ENCODE peak calls at places on chromosome 2, in nine cellular contexts. One of them, this sample, is unnamed.

GRCh38 chr2:215594766-215595165 is 158.9 kb upstream of the FN1 start:
- DNase-seq in iPS-NIHi11: no peak
- DNase-seq in smooth muscle cell of the brain vasculature: no peak
- DNase-seq in Peyer's patch: no peak
- DNase-seq in posterior vena cava: no peak
- DNase-seq in T-helper 9 cell: no peak
- DNase-seq in NCI-H748 treated with DMSO at 0.1 percent for 48 hours: no peak
- DNase-seq in astrocyte: peak
- DNase-seq in NCI-H526 treated with DMSO at 0.1 percent for 48 hours: no peak
- DNase-seq in this sample: no peak

GRCh38 chr2:47015206-47015605 is 99.6 kb upstream of the MCFD2 start:
- DNase-seq in iPS-NIHi11: no peak
- DNase-seq in smooth muscle cell of the brain vasculature: no peak
- DNase-seq in Peyer's patch: no peak
- DNase-seq in posterior vena cava: no peak
- DNase-seq in T-helper 9 cell: no peak
- DNase-seq in NCI-H748 treated with DMSO at 0.1 percent for 48 hours: no peak
- DNase-seq in astrocyte: no peak
- DNase-seq in NCI-H526 treated with DMSO at 0.1 percent for 48 hours: no peak
- DNase-seq in this sample: no peak

GRCh38 chr2:47205576-47206141 is 50.6 kb upstream of the STPG4 start:
- DNase-seq in iPS-NIHi11: no peak
- DNase-seq in smooth muscle cell of the brain vasculature: no peak
- DNase-seq in Peyer's patch: no peak
- DNase-seq in posterior vena cava: no peak
- DNase-seq in T-helper 9 cell: no peak
- DNase-seq in NCI-H748 treated with DMSO at 0.1 percent for 48 hours: no peak
- DNase-seq in astrocyte: peak
- DNase-seq in NCI-H526 treated with DMSO at 0.1 percent for 48 hours: no peak
- DNase-seq in this sample: no peak

GRCh38 chr2:64259301-64259700 is 115.1 kb upstream of the PELI1 start:
- DNase-seq in iPS-NIHi11: no peak
- DNase-seq in smooth muscle cell of the brain vasculature: no peak
- DNase-seq in Peyer's patch: no peak
- DNase-seq in posterior vena cava: no peak
- DNase-seq in T-helper 9 cell: no peak
- DNase-seq in NCI-H748 treated with DMSO at 0.1 percent for 48 hours: no peak
- DNase-seq in astrocyte: no peak
- DNase-seq in NCI-H526 treated with DMSO at 0.1 percent for 48 hours: no peak
- DNase-seq in this sample: no peak

GRCh38 chr2:174593574-174594203 is 3.9 kb downstream of the WIPF1 start:
- DNase-seq in iPS-NIHi11: no peak
- DNase-seq in smooth muscle cell of the brain vasculature: peak
- DNase-seq in Peyer's patch: peak
- DNase-seq in posterior vena cava: no peak
- DNase-seq in T-helper 9 cell: peak
- DNase-seq in NCI-H748 treated with DMSO at 0.1 percent for 48 hours: no peak
- DNase-seq in astrocyte: peak
- DNase-seq in NCI-H526 treated with DMSO at 0.1 percent for 48 hours: no peak
- DNase-seq in this sample: no peak

GRCh38 chr2:131394147-131394931 is 30.4 kb upstream of the RAB6D start:
- DNase-seq in iPS-NIHi11: peak
- DNase-seq in smooth muscle cell of the brain vasculature: no peak
- DNase-seq in Peyer's patch: no peak
- DNase-seq in posterior vena cava: no peak
- DNase-seq in T-helper 9 cell: no peak
- DNase-seq in NCI-H748 treated with DMSO at 0.1 percent for 48 hours: no peak
- DNase-seq in astrocyte: no peak
- DNase-seq in NCI-H526 treated with DMSO at 0.1 percent for 48 hours: no peak
- DNase-seq in this sample: no peak

GRCh38 chr2:217103752-217104540 is 244.1 kb upstream of the TNP1 start:
- DNase-seq in iPS-NIHi11: no peak
- DNase-seq in smooth muscle cell of the brain vasculature: no peak
- DNase-seq in Peyer's patch: no peak
- DNase-seq in posterior vena cava: no peak
- DNase-seq in T-helper 9 cell: no peak
- DNase-seq in NCI-H748 treated with DMSO at 0.1 percent for 48 hours: no peak
- DNase-seq in astrocyte: peak
- DNase-seq in NCI-H526 treated with DMSO at 0.1 percent for 48 hours: no peak
- DNase-seq in this sample: no peak

GRCh38 chr2:8552264-8552913 is 129.5 kb upstream of the ID2 start:
- DNase-seq in iPS-NIHi11: no peak
- DNase-seq in smooth muscle cell of the brain vasculature: no peak
- DNase-seq in Peyer's patch: peak
- DNase-seq in posterior vena cava: peak
- DNase-seq in T-helper 9 cell: no peak
- DNase-seq in NCI-H748 treated with DMSO at 0.1 percent for 48 hours: no peak
- DNase-seq in astrocyte: no peak
- DNase-seq in NCI-H526 treated with DMSO at 0.1 percent for 48 hours: peak
- DNase-seq in this sample: no peak

GRCh38 chr2:8522682-8523081 is 159.2 kb upstream of the ID2 start:
- DNase-seq in iPS-NIHi11: no peak
- DNase-seq in smooth muscle cell of the brain vasculature: no peak
- DNase-seq in Peyer's patch: no peak
- DNase-seq in posterior vena cava: peak
- DNase-seq in T-helper 9 cell: no peak
- DNase-seq in NCI-H748 treated with DMSO at 0.1 percent for 48 hours: no peak
- DNase-seq in astrocyte: no peak
- DNase-seq in NCI-H526 treated with DMSO at 0.1 percent for 48 hours: no peak
- DNase-seq in this sample: no peak

GRCh38 chr2:175251425-175252041 is 70.0 kb upstream of the ATP5MC3 start:
- DNase-seq in iPS-NIHi11: peak
- DNase-seq in smooth muscle cell of the brain vasculature: peak
- DNase-seq in Peyer's patch: no peak
- DNase-seq in posterior vena cava: no peak
- DNase-seq in T-helper 9 cell: no peak
- DNase-seq in NCI-H748 treated with DMSO at 0.1 percent for 48 hours: peak
- DNase-seq in astrocyte: peak
- DNase-seq in NCI-H526 treated with DMSO at 0.1 percent for 48 hours: peak
- DNase-seq in this sample: no peak

GRCh38 chr2:210167227-210167626 is 4.0 kb downstream of the KANSL1L start:
- DNase-seq in iPS-NIHi11: no peak
- DNase-seq in smooth muscle cell of the brain vasculature: no peak
- DNase-seq in Peyer's patch: no peak
- DNase-seq in posterior vena cava: no peak
- DNase-seq in T-helper 9 cell: no peak
- DNase-seq in NCI-H748 treated with DMSO at 0.1 percent for 48 hours: no peak
- DNase-seq in astrocyte: peak
- DNase-seq in NCI-H526 treated with DMSO at 0.1 percent for 48 hours: no peak
- DNase-seq in this sample: no peak

GRCh38 chr2:154455201-154455600 is 243.3 kb upstream of the KCNJ3 start:
- DNase-seq in iPS-NIHi11: no peak
- DNase-seq in smooth muscle cell of the brain vasculature: no peak
- DNase-seq in Peyer's patch: no peak
- DNase-seq in posterior vena cava: no peak
- DNase-seq in T-helper 9 cell: no peak
- DNase-seq in NCI-H748 treated with DMSO at 0.1 percent for 48 hours: no peak
- DNase-seq in astrocyte: peak
- DNase-seq in NCI-H526 treated with DMSO at 0.1 percent for 48 hours: no peak
- DNase-seq in this sample: no peak

GRCh38 chr2:150882751-150883520 is 378.7 kb downstream of the RBM43 start:
- DNase-seq in iPS-NIHi11: no peak
- DNase-seq in smooth muscle cell of the brain vasculature: no peak
- DNase-seq in Peyer's patch: no peak
- DNase-seq in posterior vena cava: no peak
- DNase-seq in T-helper 9 cell: no peak
- DNase-seq in NCI-H748 treated with DMSO at 0.1 percent for 48 hours: no peak
- DNase-seq in astrocyte: peak
- DNase-seq in NCI-H526 treated with DMSO at 0.1 percent for 48 hours: no peak
- DNase-seq in this sample: no peak

GRCh38 chr2:130767408-130767775 is 12.1 kb downstream of the AMER3 start:
- DNase-seq in iPS-NIHi11: no peak
- DNase-seq in smooth muscle cell of the brain vasculature: no peak
- DNase-seq in Peyer's patch: no peak
- DNase-seq in posterior vena cava: no peak
- DNase-seq in T-helper 9 cell: no peak
- DNase-seq in NCI-H748 treated with DMSO at 0.1 percent for 48 hours: no peak
- DNase-seq in astrocyte: no peak
- DNase-seq in NCI-H526 treated with DMSO at 0.1 percent for 48 hours: no peak
- DNase-seq in this sample: no peak

GRCh38 chr2:120825370-120826259 is 89.9 kb downstream of the GLI2 start:
- DNase-seq in iPS-NIHi11: no peak
- DNase-seq in smooth muscle cell of the brain vasculature: peak
- DNase-seq in Peyer's patch: no peak
- DNase-seq in posterior vena cava: peak
- DNase-seq in T-helper 9 cell: no peak
- DNase-seq in NCI-H748 treated with DMSO at 0.1 percent for 48 hours: no peak
- DNase-seq in astrocyte: peak
- DNase-seq in NCI-H526 treated with DMSO at 0.1 percent for 48 hours: no peak
- DNase-seq in this sample: no peak

GRCh38 chr2:120779781-120780283 is 44.2 kb downstream of the GLI2 start:
- DNase-seq in iPS-NIHi11: no peak
- DNase-seq in smooth muscle cell of the brain vasculature: no peak
- DNase-seq in Peyer's patch: no peak
- DNase-seq in posterior vena cava: no peak
- DNase-seq in T-helper 9 cell: no peak
- DNase-seq in NCI-H748 treated with DMSO at 0.1 percent for 48 hours: no peak
- DNase-seq in astrocyte: peak
- DNase-seq in NCI-H526 treated with DMSO at 0.1 percent for 48 hours: no peak
- DNase-seq in this sample: no peak

GRCh38 chr2:22377251-22377650 is 1007.7 kb upstream of the KLHL29 start:
- DNase-seq in iPS-NIHi11: no peak
- DNase-seq in smooth muscle cell of the brain vasculature: no peak
- DNase-seq in Peyer's patch: no peak
- DNase-seq in posterior vena cava: no peak
- DNase-seq in T-helper 9 cell: no peak
- DNase-seq in NCI-H748 treated with DMSO at 0.1 percent for 48 hours: no peak
- DNase-seq in astrocyte: no peak
- DNase-seq in NCI-H526 treated with DMSO at 0.1 percent for 48 hours: no peak
- DNase-seq in this sample: no peak

GRCh38 chr2:105800036-105800755 is 55.5 kb downstream of the NCK2 start:
- DNase-seq in iPS-NIHi11: no peak
- DNase-seq in smooth muscle cell of the brain vasculature: no peak
- DNase-seq in Peyer's patch: no peak
- DNase-seq in posterior vena cava: no peak
- DNase-seq in T-helper 9 cell: no peak
- DNase-seq in NCI-H748 treated with DMSO at 0.1 percent for 48 hours: no peak
- DNase-seq in astrocyte: no peak
- DNase-seq in NCI-H526 treated with DMSO at 0.1 percent for 48 hours: no peak
- DNase-seq in this sample: no peak

GRCh38 chr2:66432801-66433694 is 1.9 kb upstream of the MEIS1 start:
- DNase-seq in iPS-NIHi11: peak
- DNase-seq in smooth muscle cell of the brain vasculature: no peak
- DNase-seq in Peyer's patch: no peak
- DNase-seq in posterior vena cava: peak
- DNase-seq in T-helper 9 cell: no peak
- DNase-seq in NCI-H748 treated with DMSO at 0.1 percent for 48 hours: peak
- DNase-seq in astrocyte: peak
- DNase-seq in NCI-H526 treated with DMSO at 0.1 percent for 48 hours: peak
- DNase-seq in this sample: peak

GRCh38 chr2:44389895-44390294 is 28.1 kb downstream of the CAMKMT start:
- DNase-seq in iPS-NIHi11: no peak
- DNase-seq in smooth muscle cell of the brain vasculature: no peak
- DNase-seq in Peyer's patch: no peak
- DNase-seq in posterior vena cava: no peak
- DNase-seq in T-helper 9 cell: no peak
- DNase-seq in NCI-H748 treated with DMSO at 0.1 percent for 48 hours: no peak
- DNase-seq in astrocyte: no peak
- DNase-seq in NCI-H526 treated with DMSO at 0.1 percent for 48 hours: no peak
- DNase-seq in this sample: no peak

GRCh38 chr2:178859760-178860159 is 52.5 kb upstream of the TTN start:
- DNase-seq in iPS-NIHi11: no peak
- DNase-seq in smooth muscle cell of the brain vasculature: no peak
- DNase-seq in Peyer's patch: no peak
- DNase-seq in posterior vena cava: no peak
- DNase-seq in T-helper 9 cell: no peak
- DNase-seq in NCI-H748 treated with DMSO at 0.1 percent for 48 hours: no peak
- DNase-seq in astrocyte: no peak
- DNase-seq in NCI-H526 treated with DMSO at 0.1 percent for 48 hours: no peak
- DNase-seq in this sample: no peak

GRCh38 chr2:36550006-36550405 is 48.0 kb downstream of the FEZ2 start:
- DNase-seq in iPS-NIHi11: no peak
- DNase-seq in smooth muscle cell of the brain vasculature: no peak
- DNase-seq in Peyer's patch: no peak
- DNase-seq in posterior vena cava: no peak
- DNase-seq in T-helper 9 cell: no peak
- DNase-seq in NCI-H748 treated with DMSO at 0.1 percent for 48 hours: no peak
- DNase-seq in astrocyte: no peak
- DNase-seq in NCI-H526 treated with DMSO at 0.1 percent for 48 hours: no peak
- DNase-seq in this sample: no peak

GRCh38 chr2:8684421-8684884 is 2.6 kb downstream of the ID2 start:
- DNase-seq in iPS-NIHi11: no peak
- DNase-seq in smooth muscle cell of the brain vasculature: no peak
- DNase-seq in Peyer's patch: no peak
- DNase-seq in posterior vena cava: no peak
- DNase-seq in T-helper 9 cell: no peak
- DNase-seq in NCI-H748 treated with DMSO at 0.1 percent for 48 hours: no peak
- DNase-seq in astrocyte: peak
- DNase-seq in NCI-H526 treated with DMSO at 0.1 percent for 48 hours: no peak
- DNase-seq in this sample: no peak

GRCh38 chr2:26712486-26713465 is 20.3 kb downstream of the KCNK3 start:
- DNase-seq in iPS-NIHi11: no peak
- DNase-seq in smooth muscle cell of the brain vasculature: no peak
- DNase-seq in Peyer's patch: no peak
- DNase-seq in posterior vena cava: no peak
- DNase-seq in T-helper 9 cell: no peak
- DNase-seq in NCI-H748 treated with DMSO at 0.1 percent for 48 hours: no peak
- DNase-seq in astrocyte: no peak
- DNase-seq in NCI-H526 treated with DMSO at 0.1 percent for 48 hours: no peak
- DNase-seq in this sample: no peak

GRCh38 chr2:103810875-103811274 is 1043.0 kb upstream of the POU3F3 start:
- DNase-seq in iPS-NIHi11: no peak
- DNase-seq in smooth muscle cell of the brain vasculature: no peak
- DNase-seq in Peyer's patch: no peak
- DNase-seq in posterior vena cava: no peak
- DNase-seq in T-helper 9 cell: no peak
- DNase-seq in NCI-H748 treated with DMSO at 0.1 percent for 48 hours: no peak
- DNase-seq in astrocyte: no peak
- DNase-seq in NCI-H526 treated with DMSO at 0.1 percent for 48 hours: no peak
- DNase-seq in this sample: no peak

GRCh38 chr2:85886585-85886984 is 2.2 kb downstream of the ST3GAL5 start:
- DNase-seq in iPS-NIHi11: no peak
- DNase-seq in smooth muscle cell of the brain vasculature: no peak
- DNase-seq in Peyer's patch: no peak
- DNase-seq in posterior vena cava: peak
- DNase-seq in T-helper 9 cell: no peak
- DNase-seq in NCI-H748 treated with DMSO at 0.1 percent for 48 hours: no peak
- DNase-seq in astrocyte: peak
- DNase-seq in NCI-H526 treated with DMSO at 0.1 percent for 48 hours: no peak
- DNase-seq in this sample: no peak

GRCh38 chr2:18284331-18284730 is 276.1 kb downstream of the RDH14 start:
- DNase-seq in iPS-NIHi11: no peak
- DNase-seq in smooth muscle cell of the brain vasculature: no peak
- DNase-seq in Peyer's patch: no peak
- DNase-seq in posterior vena cava: no peak
- DNase-seq in T-helper 9 cell: no peak
- DNase-seq in NCI-H748 treated with DMSO at 0.1 percent for 48 hours: no peak
- DNase-seq in astrocyte: no peak
- DNase-seq in NCI-H526 treated with DMSO at 0.1 percent for 48 hours: no peak
- DNase-seq in this sample: no peak

GRCh38 chr2:17584689-17585088 is 44.2 kb downstream of the VSNL1 start:
- DNase-seq in iPS-NIHi11: no peak
- DNase-seq in smooth muscle cell of the brain vasculature: no peak
- DNase-seq in Peyer's patch: no peak
- DNase-seq in posterior vena cava: no peak
- DNase-seq in T-helper 9 cell: no peak
- DNase-seq in NCI-H748 treated with DMSO at 0.1 percent for 48 hours: no peak
- DNase-seq in astrocyte: no peak
- DNase-seq in NCI-H526 treated with DMSO at 0.1 percent for 48 hours: no peak
- DNase-seq in this sample: no peak

GRCh38 chr2:138079976-138080375 is 115.7 kb downstream of the HNMT start:
- DNase-seq in iPS-NIHi11: no peak
- DNase-seq in smooth muscle cell of the brain vasculature: no peak
- DNase-seq in Peyer's patch: no peak
- DNase-seq in posterior vena cava: no peak
- DNase-seq in T-helper 9 cell: no peak
- DNase-seq in NCI-H748 treated with DMSO at 0.1 percent for 48 hours: no peak
- DNase-seq in astrocyte: no peak
- DNase-seq in NCI-H526 treated with DMSO at 0.1 percent for 48 hours: no peak
- DNase-seq in this sample: no peak

GRCh38 chr2:170206246-170206645 is 28.3 kb downstream of the MYO3B start:
- DNase-seq in iPS-NIHi11: no peak
- DNase-seq in smooth muscle cell of the brain vasculature: no peak
- DNase-seq in Peyer's patch: no peak
- DNase-seq in posterior vena cava: no peak
- DNase-seq in T-helper 9 cell: no peak
- DNase-seq in NCI-H748 treated with DMSO at 0.1 percent for 48 hours: no peak
- DNase-seq in astrocyte: no peak
- DNase-seq in NCI-H526 treated with DMSO at 0.1 percent for 48 hours: no peak
- DNase-seq in this sample: no peak

GRCh38 chr2:28976584-28976983 is 4.5 kb upstream of the TOGARAM2 start:
- DNase-seq in iPS-NIHi11: no peak
- DNase-seq in smooth muscle cell of the brain vasculature: no peak
- DNase-seq in Peyer's patch: no peak
- DNase-seq in posterior vena cava: no peak
- DNase-seq in T-helper 9 cell: no peak
- DNase-seq in NCI-H748 treated with DMSO at 0.1 percent for 48 hours: no peak
- DNase-seq in astrocyte: peak
- DNase-seq in NCI-H526 treated with DMSO at 0.1 percent for 48 hours: no peak
- DNase-seq in this sample: no peak